ENCODE peak calls at places on chromosome 13, in four cellular contexts. One of them, this sample, is unnamed.

GRCh38 chr13:38496956-38497355 is 147.3 kb downstream of the UFM1 start:
- DNase-seq in caudate nucleus: no peak
- DNase-seq in progenitor cell of endocrine pancreas: no peak
- DNase-seq in WTC11: no peak
- DNase-seq in this sample: no peak

GRCh38 chr13:90445179-90445578 is 902.3 kb upstream of the MIR17HG start:
- DNase-seq in WTC11: no peak
- DNase-seq in progenitor cell of endocrine pancreas: no peak
- DNase-seq in caudate nucleus: no peak
- DNase-seq in this sample: peak; percentile 83

GRCh38 chr13:44211753-44212152 is 161.9 kb upstream of the SERP2 start:
- DNase-seq in progenitor cell of endocrine pancreas: no peak
- DNase-seq in caudate nucleus: no peak
- DNase-seq in WTC11: no peak
- DNase-seq in this sample: no peak

GRCh38 chr13:44934724-44935123 is 54.5 kb downstream of the NUFIP1 start:
- DNase-seq in progenitor cell of endocrine pancreas: no peak
- DNase-seq in caudate nucleus: no peak
- DNase-seq in WTC11: no peak
- DNase-seq in this sample: no peak

GRCh38 chr13:65057986-65058385 is 2172.2 kb downstream of the PCDH9 start:
- DNase-seq in caudate nucleus: no peak
- DNase-seq in progenitor cell of endocrine pancreas: no peak
- DNase-seq in WTC11: no peak
- DNase-seq in this sample: no peak

GRCh38 chr13:24709186-24709913 is 29.1 kb downstream of the ATP12A start:
- DNase-seq in caudate nucleus: no peak
- DNase-seq in progenitor cell of endocrine pancreas: no peak
- DNase-seq in WTC11: no peak
- DNase-seq in this sample: no peak

GRCh38 chr13:104206450-104207044 is 1140.3 kb upstream of the SLC10A2 start:
- DNase-seq in caudate nucleus: no peak
- DNase-seq in progenitor cell of endocrine pancreas: no peak
- DNase-seq in WTC11: no peak
- DNase-seq in this sample: no peak

GRCh38 chr13:35858665-35859064 is 272.5 kb downstream of the DCLK1 start:
- DNase-seq in caudate nucleus: no peak
- DNase-seq in WTC11: no peak
- DNase-seq in progenitor cell of endocrine pancreas: no peak
- DNase-seq in this sample: no peak

GRCh38 chr13:109867766-109868165 is 81.4 kb upstream of the IRS2 start:
- DNase-seq in caudate nucleus: no peak
- DNase-seq in progenitor cell of endocrine pancreas: no peak
- DNase-seq in WTC11: no peak
- DNase-seq in this sample: no peak

GRCh38 chr13:98409281-98409680 is 167.6 kb downstream of the STK24 start:
- DNase-seq in WTC11: no peak
- DNase-seq in caudate nucleus: no peak
- DNase-seq in progenitor cell of endocrine pancreas: no peak
- DNase-seq in this sample: no peak

GRCh38 chr13:54934121-54934520 is 1905.5 kb downstream of the OLFM4 start:
- DNase-seq in caudate nucleus: no peak
- DNase-seq in progenitor cell of endocrine pancreas: no peak
- DNase-seq in WTC11: no peak
- DNase-seq in this sample: no peak

GRCh38 chr13:76610819-76611415 is 275.3 kb downstream of the KCTD12 start:
- DNase-seq in caudate nucleus: no peak
- DNase-seq in WTC11: no peak
- DNase-seq in progenitor cell of endocrine pancreas: no peak
- DNase-seq in this sample: no peak

GRCh38 chr13:67353891-67354459 is 123.8 kb upstream of the PCDH9 start:
- DNase-seq in WTC11: no peak
- DNase-seq in caudate nucleus: no peak
- DNase-seq in progenitor cell of endocrine pancreas: no peak
- DNase-seq in this sample: no peak

GRCh38 chr13:73835138-73835721 is 299.0 kb downstream of the KLF12 start:
- DNase-seq in caudate nucleus: no peak
- DNase-seq in WTC11: no peak
- DNase-seq in progenitor cell of endocrine pancreas: no peak
- DNase-seq in this sample: no peak

GRCh38 chr13:113187905-113188595 is 20.4 kb downstream of the PCID2 start:
- DNase-seq in caudate nucleus: no peak
- DNase-seq in WTC11: no peak
- DNase-seq in progenitor cell of endocrine pancreas: no peak
- DNase-seq in this sample: no peak

This sample was measured in islet precursor cell.